ENCODE peak calls at places on chromosome 2, in four cellular contexts. Z is H1, C is heart left ventricle, Q is fibroblast of lung. U is an unnamed sample.

GRCh38 chr2:181231151-181231550 is 226.0 kb upstream of the ITGA4 start:
- DNase-seq in Z (no peak), Q (no peak), C (no peak), U (no peak)

GRCh38 chr2:79630060-79630459 is 117.2 kb downstream of the CTNNA2 start:
- DNase-seq in Z (no peak), C (no peak), Q (peak), U (no peak)

GRCh38 chr2:224594840-224595239 is 9.7 kb upstream of the CUL3 start:
- DNase-seq in C (no peak), Q (peak), Z (no peak), U (no peak)

GRCh38 chr2:61670591-61671503 is 132.7 kb upstream of the XPO1 start:
- DNase-seq in Z (no peak), Q (peak), C (peak), U (peak)

GRCh38 chr2:6793371-6793770 is 72.3 kb downstream of the CMPK2 start:
- DNase-seq in Q (no peak), Z (no peak), C (no peak), U (no peak)

GRCh38 chr2:45909677-45910191 is 258.3 kb downstream of the PRKCE start:
- DNase-seq in Z (no peak), Q (peak), C (no peak), U (peak)

GRCh38 chr2:73886357-73886756 is 6.5 kb upstream of the ACTG2 start:
- DNase-seq in Q (no peak), Z (no peak), C (no peak), U (no peak)

GRCh38 chr2:168961450-168962229 is 60.5 kb downstream of the G6PC2 start:
- DNase-seq in C (peak), Q (peak), Z (no peak), U (peak)

GRCh38 chr2:6917761-6918421 is 679 bp downstream of the RNF144A start:
- DNase-seq in Q (no peak), C (peak), Z (peak), U (no peak)

GRCh38 chr2:10917927-10918326 is 6.2 kb downstream of the KCNF1 start:
- DNase-seq in C (no peak), Q (no peak), Z (no peak), U (no peak)

GRCh38 chr2:24466871-24467870 is 23.9 kb upstream of the NCOA1 start:
- DNase-seq in C (no peak), Z (no peak), Q (no peak), U (no peak)

GRCh38 chr2:72744049-72744448 is 81.8 kb downstream of the EXOC6B start:
- DNase-seq in Z (no peak), C (no peak), Q (peak), U (no peak)

GRCh38 chr2:238922435-238922834 is 74.5 kb downstream of the TWIST2 start:
- DNase-seq in Q (no peak), Z (no peak), C (no peak), U (no peak)

GRCh38 chr2:163210430-163210918 is 371.9 kb upstream of the KCNH7 start:
- DNase-seq in Q (peak), Z (no peak), C (no peak), U (no peak)

GRCh38 chr2:158616480-158616879 is 159.7 kb downstream of the PKP4 start:
- DNase-seq in Q (no peak), Z (no peak), C (no peak), U (no peak)

GRCh38 chr2:33160217-33160616 is 213.5 kb downstream of the LTBP1 start:
- DNase-seq in Q (peak), C (no peak), Z (no peak), U (no peak)

GRCh38 chr2:222479855-222480254 is 55.5 kb downstream of the SGPP2 start:
- DNase-seq in Z (no peak), Q (peak), C (no peak), U (no peak)

GRCh38 chr2:20430461-20431302 is 16.2 kb upstream of the RHOB start:
- DNase-seq in Z (no peak), Q (no peak), C (no peak), U (no peak)

GRCh38 chr2:20027715-20028434 is 15.4 kb upstream of the MATN3 start:
- DNase-seq in Z (no peak), C (no peak), Q (peak), U (no peak)

GRCh38 chr2:213231966-213232365 is 52.3 kb upstream of the SPAG16 start:
- DNase-seq in Z (no peak), C (no peak), Q (no peak), U (no peak)

GRCh38 chr2:190984595-190984994 is 29.4 kb downstream of the STAT1 start:
- DNase-seq in C (no peak), Z (no peak), Q (peak), U (no peak)

GRCh38 chr2:218270721-218271486 is 585 bp downstream of the PNKD start:
- DNase-seq in C (no peak), Q (no peak), Z (no peak), U (no peak)

GRCh38 chr2:121539722-121540469 is 9.2 kb downstream of the RNU4ATAC start:
- DNase-seq in Q (peak), C (no peak), Z (no peak), U (no peak)

GRCh38 chr2:122736279-122736678 is 980.8 kb downstream of the TSN start:
- DNase-seq in C (no peak), Q (peak), Z (no peak), U (no peak)

GRCh38 chr2:73701968-73702665 is 35.0 kb downstream of the TPRKB start:
- DNase-seq in Z (no peak), C (no peak), Q (no peak), U (no peak)

GRCh38 chr2:219628235-219628985 is 980 bp downstream of the SLC4A3 start:
- DNase-seq in C (no peak), Q (no peak), Z (no peak), U (no peak)

GRCh38 chr2:45941758-45942738 is 290.6 kb downstream of the PRKCE start:
- DNase-seq in C (no peak), Z (no peak), Q (peak), U (no peak)

DNA sequence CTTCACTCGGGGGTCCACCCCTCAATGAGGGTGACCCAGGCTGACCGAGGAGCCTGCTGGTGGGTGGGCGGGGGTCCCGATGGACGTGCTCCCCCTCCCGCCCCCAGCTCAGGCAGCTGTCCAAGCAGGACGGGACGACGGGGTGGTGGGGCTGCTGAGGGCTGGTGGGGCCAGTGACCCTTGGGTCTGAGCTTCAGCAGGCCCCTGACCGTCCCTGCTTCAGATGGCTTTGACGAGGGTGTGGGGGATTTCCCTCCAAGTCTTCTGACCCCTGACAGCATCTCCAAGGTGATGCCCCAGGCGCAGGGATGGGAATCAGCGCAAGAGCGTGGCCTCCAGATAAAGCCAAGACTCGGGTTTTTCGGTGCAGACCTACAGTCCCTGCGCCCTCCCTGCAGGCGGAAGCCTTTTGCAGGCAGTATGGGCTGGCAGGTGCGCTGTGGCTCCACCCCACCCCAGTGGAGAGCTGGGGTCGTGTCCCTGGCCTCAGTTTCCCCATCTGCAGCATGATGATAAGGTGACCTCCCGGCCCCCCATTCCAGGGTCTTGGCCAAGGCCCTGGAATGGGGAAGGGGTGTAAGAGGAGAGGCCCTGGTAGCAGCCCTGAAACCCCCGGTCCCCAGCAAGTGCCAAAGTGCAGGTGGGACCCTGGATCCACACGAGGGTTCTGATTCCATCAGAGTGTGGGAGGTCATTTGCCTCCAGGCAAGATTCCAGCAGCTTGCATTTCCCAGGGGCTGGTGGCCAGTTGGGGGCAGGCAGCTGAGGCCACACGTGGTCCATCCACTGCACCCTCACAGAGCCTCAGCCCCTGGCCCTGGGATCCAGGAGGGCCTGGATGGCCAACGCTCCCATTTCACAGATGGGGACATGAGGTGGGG is 8.7 kb downstream of the CROCC2 start:
- DNase-seq in Z (no peak), C (no peak), Q (no peak), U (no peak)
- TF ChIP-seq CTCF in Z (no peak), C (no peak), Q (no peak), U (peak)

DNA sequence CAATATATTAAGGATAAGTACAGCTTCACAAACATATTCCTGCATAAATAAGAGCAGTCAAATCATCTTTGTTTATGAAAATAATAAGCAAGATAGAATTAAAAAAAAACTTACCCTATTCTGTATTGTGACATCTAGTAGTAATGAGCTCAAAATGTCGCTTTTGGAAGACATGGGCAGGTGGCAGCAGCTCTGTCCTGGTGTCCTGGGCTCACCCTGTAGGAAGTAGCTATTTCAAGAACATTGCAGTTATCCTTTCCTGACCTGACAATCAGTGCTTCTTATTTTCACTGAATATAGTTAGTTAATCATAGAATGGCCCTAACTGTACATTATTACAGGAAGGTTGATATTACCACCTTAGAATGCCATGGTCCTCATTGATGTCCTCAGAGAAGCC is 229.1 kb downstream of the BABAM2 start:
- DNase-seq in Z (no peak), Q (no peak), C (no peak), U (no peak)
- H3K27ac ChIP-seq in Z (no peak), Q (no peak), C (no peak), U (no peak)

DNA sequence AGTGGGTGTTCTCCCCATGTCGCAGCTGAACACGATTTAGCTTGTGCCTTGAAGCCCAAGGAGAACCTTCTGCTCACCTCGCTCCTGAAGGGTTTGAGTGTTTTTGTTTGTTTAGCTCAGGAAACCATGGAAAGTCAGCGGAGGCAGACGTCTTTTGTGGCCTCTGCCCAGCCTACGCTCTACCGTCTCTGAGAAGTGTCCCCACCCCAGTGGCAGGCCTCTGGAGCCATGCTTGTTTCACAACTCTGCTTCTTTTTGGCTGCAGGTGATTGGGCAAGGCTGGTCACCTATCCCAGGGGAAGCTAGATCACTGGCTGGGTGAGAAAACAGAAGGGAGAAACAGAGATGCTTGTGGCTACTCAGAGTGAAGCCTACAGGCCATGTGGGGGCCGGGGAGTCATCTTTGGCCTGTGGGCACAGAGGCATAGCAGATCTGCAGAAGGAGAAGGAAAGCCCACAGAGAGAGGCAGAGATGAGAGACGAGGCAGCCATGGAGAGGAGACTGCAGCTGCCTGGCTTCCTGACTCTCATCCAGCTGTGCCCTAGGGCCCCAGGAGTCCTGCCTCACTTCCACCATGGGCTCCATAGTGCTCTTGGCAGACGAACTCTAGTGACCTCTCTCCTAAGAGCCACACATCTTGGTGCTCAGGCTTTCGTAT is 50.1 kb downstream of the CIB4 start:
- DNase-seq in C (no peak), Q (no peak), Z (peak), U (no peak)
- TF ChIP-seq CTCF in C (no peak), Q (no peak), Z (no peak), U (no peak)

GRCh38 chr2:39779926-39780325 is 868 bp upstream of the THUMPD2 start:
- DNase-seq in Q (no peak), Z (no peak), C (no peak), U (no peak)
- H3K27ac ChIP-seq in Q (no peak), Z (no peak), C (no peak), U (no peak)

GRCh38 chr2:29420999-29421856 is 306.0 kb downstream of the CLIP4 start:
- DNase-seq in Z (no peak), Q (no peak), C (no peak), U (no peak)

GRCh38 chr2:29420484-29420883 is 305.3 kb downstream of the CLIP4 start:
- DNase-seq in C (no peak), Z (no peak), Q (no peak), U (no peak)

GRCh38 chr2:29423267-29423666 is 308.1 kb downstream of the CLIP4 start:
- DNase-seq in Q (peak), C (no peak), Z (no peak), U (no peak)

DNA sequence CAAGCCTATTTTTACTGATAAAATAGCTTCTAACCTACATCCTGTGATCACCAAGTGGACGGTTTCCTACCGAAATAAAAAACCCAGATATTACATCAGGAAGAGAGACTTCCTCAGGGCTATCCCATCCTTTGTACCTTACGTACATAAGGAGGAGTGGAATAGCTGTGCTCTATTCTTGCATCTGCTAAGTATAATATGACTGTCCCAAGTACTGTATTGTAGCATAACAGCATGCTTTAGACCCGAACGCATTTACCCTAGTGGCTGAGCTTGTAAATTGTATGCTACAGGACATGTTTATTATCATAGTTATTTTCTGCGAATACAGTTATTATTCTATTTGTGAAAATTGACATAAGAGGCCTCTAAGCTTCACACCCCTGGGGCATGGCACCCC is 302.4 kb downstream of the CLIP4 start:
- DNase-seq in Z (no peak), C (no peak), Q (no peak), U (no peak)
- TF ChIP-seq CTCF in Z (no peak), C (no peak), Q (no peak), U (peak)